ENCODE peak calls at places on chromosome 12, in seven cellular contexts. I is activated T-helper 2 cell treated with anti-CD3 and anti-CD28 coated beads, Interferon-gamma antibody, Interleukin-2, Interleukin-4, amounts not matched to agents 10 μg/mL and 5 μg/mL and 100 μg/mL, durations not matched to agents 14 hours and 24 hours and 36 hours; H is CD4-positive, CD25-positive, alpha-beta regulatory T cell; D is NCI-H187 treated with DMSO at 0.1 percent for 48 hours; N is NCI-H2081; A is neural crest cell; V is WTC11. G is an unnamed sample.

GRCh38 chr12:117441751-117442150 is 80.3 kb upstream of the NOS1 start:
- DNase-seq in I (no peak), H (no peak), D (no peak), N (no peak), A (no peak), V (no peak), G (no peak)

GRCh38 chr12:34016361-34016760 is 5.9 kb upstream of the ALG10 start:
- DNase-seq in I (no peak), H (no peak), D (no peak), N (no peak), A (no peak), V (no peak), G (no peak)

GRCh38 chr12:104628338-104629135 is 171.8 kb downstream of the CHST11 start:
- DNase-seq in I (no peak), H (no peak), D (no peak), N (no peak), A (no peak), V (no peak), G (no peak)

GRCh38 chr12:106452309-106452708 is 94.8 kb downstream of the POLR3B start:
- DNase-seq in I (no peak), H (no peak), D (no peak), N (peak; percentile 59), A (no peak), V (no peak), G (no peak)

GRCh38 chr12:71638499-71638898 is 25.1 kb downstream of the ZFC3H1 start:
- DNase-seq in I (no peak), H (no peak), D (no peak), N (no peak), A (no peak), V (no peak), G (no peak)

GRCh38 chr12:97300431-97300830 is 162.2 kb upstream of the RMST start:
- DNase-seq in I (no peak), H (no peak), D (no peak), N (no peak), A (no peak), V (no peak), G (no peak)

GRCh38 chr12:99498756-99499155 is 148.8 kb upstream of the GARIN6 start:
- DNase-seq in I (no peak), H (no peak), D (no peak), N (no peak), A (no peak), V (no peak), G (no peak)

GRCh38 chr12:5588231-5588995 is 156.5 kb downstream of the NTF3 start:
- DNase-seq in I (no peak), H (no peak), D (no peak), N (no peak), A (no peak), V (no peak), G (no peak)

GRCh38 chr12:57893460-57894353 is 47.2 kb upstream of the CTDSP2 start:
- DNase-seq in I (no peak), H (no peak), D (no peak), N (peak; percentile 81), A (peak; percentile 33), V (peak; percentile 50), G (peak; percentile 66)

GRCh38 chr12:123519151-123520001 is 14.1 kb downstream of the RILPL1 start:
- DNase-seq in I (no peak), H (no peak), D (no peak), N (no peak), A (no peak), V (no peak), G (no peak)

GRCh38 chr12:52415870-52416750 is 10.0 kb upstream of the KRT82 start:
- DNase-seq in I (no peak), H (no peak), D (no peak), N (no peak), A (no peak), V (no peak), G (no peak)

GRCh38 chr12:26643532-26644315 is 189.3 kb downstream of the ITPR2 start:
- DNase-seq in I (no peak), H (no peak), D (no peak), N (no peak), A (no peak), V (no peak), G (no peak)

GRCh38 chr12:18158774-18159557 is 69.0 kb upstream of the RERGL start:
- DNase-seq in I (no peak), H (no peak), D (no peak), N (peak; percentile 38), A (peak; percentile 39), V (peak; percentile 33), G (peak; percentile 57)

GRCh38 chr12:93759512-93760081 is 82.4 kb downstream of the CRADD start:
- DNase-seq in I (no peak), H (no peak), D (no peak), N (no peak), A (no peak), V (no peak), G (no peak)

GRCh38 chr12:128076188-128076587 is 190.8 kb upstream of the TMEM132C start:
- DNase-seq in I (no peak), H (no peak), D (no peak), N (no peak), A (no peak), V (no peak), G (no peak)

GRCh38 chr12:7242176-7243101 is 53.0 kb downstream of the PEX5 start:
- DNase-seq in I (no peak), H (no peak), D (no peak), N (no peak), A (no peak), V (no peak), G (no peak)

GRCh38 chr12:107468182-107468581 is 217.4 kb upstream of the PWP1 start:
- DNase-seq in I (no peak), H (no peak), D (no peak), N (peak; percentile 12), A (no peak), V (no peak), G (no peak)

GRCh38 chr12:124678421-124678893 is 111.0 kb upstream of the NCOR2 start:
- DNase-seq in I (no peak), H (no peak), D (no peak), N (no peak), A (peak; percentile 53), V (no peak), G (no peak)

GRCh38 chr12:118874698-118875548 is 106.4 kb upstream of the SRRM4 start:
- DNase-seq in I (no peak), H (no peak), D (peak; percentile 40), N (no peak), A (peak; percentile 16), V (peak; percentile 65), G (peak; percentile 5)

GRCh38 chr12:132488127-132489077 is 1.5 kb upstream of the FBRSL1 start:
- DNase-seq in I (peak; percentile 51), H (no peak), D (no peak), N (no peak), A (no peak), V (no peak), G (no peak)

GRCh38 chr12:124524231-124524925 is 43.0 kb downstream of the NCOR2 start:
- DNase-seq in I (no peak), H (no peak), D (no peak), N (no peak), A (no peak), V (no peak), G (no peak)

GRCh38 chr12:29725587-29726320 is 58.0 kb downstream of the TMTC1 start:
- DNase-seq in I (no peak), H (no peak), D (no peak), N (peak; percentile 1), A (no peak), V (no peak), G (peak; percentile 73)

GRCh38 chr12:114476159-114476558 is 70.2 kb upstream of the TBX5 start:
- DNase-seq in I (no peak), H (no peak), D (no peak), N (no peak), A (no peak), V (no peak), G (no peak)

GRCh38 chr12:71642264-71642663 is 21.4 kb downstream of the ZFC3H1 start:
- DNase-seq in I (no peak), H (no peak), D (no peak), N (no peak), A (no peak), V (no peak), G (no peak)

GRCh38 chr12:106648736-106649135 is 65.9 kb downstream of the RFX4 start:
- DNase-seq in I (no peak), H (no peak), D (no peak), N (peak; percentile 6), A (no peak), V (no peak), G (no peak)

GRCh38 chr12:54277823-54278276 is 2.1 kb downstream of the CBX5 start:
- DNase-seq in I (no peak), H (no peak), D (no peak), N (no peak), A (no peak), V (no peak), G (no peak)

GRCh38 chr12:51686727-51687126 is 95.7 kb downstream of the SCN8A start:
- DNase-seq in I (no peak), H (no peak), D (no peak), N (no peak), A (no peak), V (no peak), G (no peak)

GRCh38 chr12:38222011-38222410 is 94.6 kb upstream of the ALG10B start:
- DNase-seq in I (no peak), H (no peak), D (no peak), N (no peak), A (no peak), V (no peak), G (no peak)

GRCh38 chr12:66144796-66145754 is 14.5 kb upstream of the LLPH start:
- DNase-seq in I (no peak), H (no peak), D (no peak), N (peak; percentile 51), A (no peak), V (no peak), G (peak; percentile 18)

GRCh38 chr12:5123921-5124320 is 80.2 kb downstream of the KCNA5 start:
- DNase-seq in I (no peak), H (no peak), D (no peak), N (no peak), A (no peak), V (no peak), G (no peak)

GRCh38 chr12:112606611-112607366 is 184.8 kb upstream of the RPH3A start:
- DNase-seq in I (no peak), H (no peak), D (no peak), N (no peak), A (no peak), V (peak; percentile 43), G (no peak)

GRCh38 chr12:19886805-19887105 is 447.5 kb downstream of the AEBP2 start:
- DNase-seq in I (no peak), H (no peak), D (no peak), N (no peak), A (no peak), V (no peak), G (no peak)

GRCh38 chr12:131896811-131897270 is 2.4 kb downstream of the ULK1 start:
- DNase-seq in I (no peak), H (no peak), D (no peak), N (no peak), A (no peak), V (no peak), G (no peak)

GRCh38 chr12:79451988-79452387 is 238.8 kb downstream of the PAWR start:
- DNase-seq in I (no peak), H (no peak), D (no peak), N (peak; percentile 21), A (no peak), V (no peak), G (no peak)

GRCh38 chr12:103905730-103906349 is 24.4 kb upstream of the HSP90B1 start:
- DNase-seq in I (no peak), H (no peak), D (no peak), N (no peak), A (no peak), V (no peak), G (no peak)